ENCODE peak calls at places on chromosome X, in four cellular contexts. One of them, this sample, is unnamed.

GRCh38 chrX:519741-520140 is 110.8 kb upstream of the SHOX start:
- DNase-seq in right cardiac atrium: no peak
- DNase-seq in CD8-positive, alpha-beta memory T cell: no peak
- DNase-seq in tibial artery: no peak
- DNase-seq in this sample: no peak

GRCh38 chrX:39764441-39764914 is 333.3 kb downstream of the BCOR start:
- DNase-seq in right cardiac atrium: no peak
- DNase-seq in CD8-positive, alpha-beta memory T cell: no peak
- DNase-seq in tibial artery: no peak
- DNase-seq in this sample: no peak

GRCh38 chrX:47539860-47540259 is 21.1 kb upstream of the ARAF start:
- DNase-seq in right cardiac atrium: no peak
- DNase-seq in CD8-positive, alpha-beta memory T cell: no peak
- DNase-seq in tibial artery: no peak
- DNase-seq in this sample: no peak

GRCh38 chrX:49756692-49757091 is 60.9 kb upstream of the PAGE1 start:
- DNase-seq in right cardiac atrium: no peak
- DNase-seq in CD8-positive, alpha-beta memory T cell: no peak
- DNase-seq in tibial artery: no peak
- DNase-seq in this sample: no peak

GRCh38 chrX:151176351-151176750 is at the start of gene GPR50:
- DNase-seq in right cardiac atrium: no peak
- DNase-seq in CD8-positive, alpha-beta memory T cell: no peak
- DNase-seq in tibial artery: no peak
- DNase-seq in this sample: no peak

GRCh38 chrX:114959729-114960128 is 57.7 kb downstream of the IL13RA2 start:
- DNase-seq in right cardiac atrium: no peak
- DNase-seq in CD8-positive, alpha-beta memory T cell: no peak
- DNase-seq in tibial artery: no peak
- DNase-seq in this sample: no peak

GRCh38 chrX:38212246-38212645 is 8.4 kb downstream of the SRPX start:
- DNase-seq in right cardiac atrium: no peak
- DNase-seq in CD8-positive, alpha-beta memory T cell: no peak
- DNase-seq in tibial artery: no peak
- DNase-seq in this sample: no peak

GRCh38 chrX:96692454-96692853 is 7.8 kb downstream of the DIAPH2 start:
- DNase-seq in right cardiac atrium: no peak
- DNase-seq in CD8-positive, alpha-beta memory T cell: no peak
- DNase-seq in tibial artery: no peak
- DNase-seq in this sample: no peak

GRCh38 chrX:80807606-80808159 is 2.0 kb downstream of the BRWD3 start:
- DNase-seq in right cardiac atrium: no peak
- DNase-seq in CD8-positive, alpha-beta memory T cell: no peak
- DNase-seq in tibial artery: no peak
- DNase-seq in this sample: no peak

GRCh38 chrX:10576777-10577444 is 43.5 kb downstream of the MID1 start:
- DNase-seq in right cardiac atrium: peak; percentile 64
- DNase-seq in CD8-positive, alpha-beta memory T cell: no peak
- DNase-seq in tibial artery: no peak
- DNase-seq in this sample: no peak

GRCh38 chrX:10579753-10580060 is 40.7 kb downstream of the MID1 start:
- DNase-seq in right cardiac atrium: no peak
- DNase-seq in CD8-positive, alpha-beta memory T cell: no peak
- DNase-seq in tibial artery: no peak
- DNase-seq in this sample: no peak

GRCh38 chrX:10577863-10578262 is 42.5 kb downstream of the MID1 start:
- DNase-seq in right cardiac atrium: no peak
- DNase-seq in CD8-positive, alpha-beta memory T cell: no peak
- DNase-seq in tibial artery: no peak
- DNase-seq in this sample: no peak

GRCh38 chrX:10582215-10582733 is 38.1 kb downstream of the MID1 start:
- DNase-seq in right cardiac atrium: no peak
- DNase-seq in CD8-positive, alpha-beta memory T cell: no peak
- DNase-seq in tibial artery: no peak
- DNase-seq in this sample: no peak

GRCh38 chrX:10579018-10579752 is 41.2 kb downstream of the MID1 start:
- DNase-seq in right cardiac atrium: no peak
- DNase-seq in CD8-positive, alpha-beta memory T cell: no peak
- DNase-seq in tibial artery: no peak
- DNase-seq in this sample: no peak
- H3K4me1 ChIP-seq in right cardiac atrium: peaks cover 2% of the 10 kb centered on the region
- H3K4me1 ChIP-seq in CD8-positive, alpha-beta memory T cell: no peaks in the 10 kb centered on the region
- H3K4me1 ChIP-seq in tibial artery: no peaks in the 10 kb centered on the region
- H3K4me1 ChIP-seq in this sample: no peaks in the 10 kb centered on the region

DNA sequence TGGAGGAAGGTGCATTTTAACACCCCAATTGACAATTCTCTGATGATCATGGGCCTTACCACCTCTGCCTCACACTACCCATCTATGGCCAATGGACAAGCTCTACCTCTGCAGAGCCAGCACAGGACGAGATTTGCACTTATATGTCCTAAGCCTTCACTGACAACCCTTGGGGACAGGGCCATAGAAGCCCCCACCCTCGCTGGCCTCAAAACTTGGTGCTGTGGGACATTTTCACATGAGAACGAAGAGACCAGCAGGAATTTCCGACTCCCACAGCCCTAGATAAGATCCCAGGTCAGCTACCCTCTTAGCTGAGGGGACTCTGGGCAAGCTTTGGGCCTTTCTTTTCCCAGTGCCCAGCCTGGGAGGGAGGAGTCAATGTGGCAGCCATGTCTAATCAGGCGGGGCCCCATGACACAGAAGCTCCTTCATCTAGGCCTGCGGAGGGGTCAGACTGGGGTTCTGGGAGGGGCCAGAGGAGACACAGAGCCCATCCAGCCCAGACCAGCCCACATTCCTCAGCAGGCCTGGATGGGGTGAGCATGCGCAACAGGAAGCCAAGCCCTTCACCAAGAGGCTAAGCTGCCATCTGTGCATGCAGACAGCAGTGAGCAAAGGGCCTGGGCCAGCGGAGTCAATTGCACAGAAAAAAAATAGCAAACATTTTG is 12.1 kb downstream of the PJA1 start:
- DNase-seq in right cardiac atrium: peak; percentile 84
- DNase-seq in CD8-positive, alpha-beta memory T cell: no peak
- DNase-seq in tibial artery: no peak
- DNase-seq in this sample: no peak
- H3K4me1 ChIP-seq in right cardiac atrium: peaks cover 2% of the 10 kb centered on the region
- H3K4me1 ChIP-seq in CD8-positive, alpha-beta memory T cell: no peaks in the 10 kb centered on the region
- H3K4me1 ChIP-seq in tibial artery: no peaks in the 10 kb centered on the region
- H3K4me1 ChIP-seq in this sample: peaks cover 3% of the 10 kb centered on the region

GRCh38 chrX:45329217-45329616 is 128.5 kb upstream of the DIPK2B start:
- DNase-seq in right cardiac atrium: no peak
- DNase-seq in CD8-positive, alpha-beta memory T cell: no peak
- DNase-seq in tibial artery: no peak
- DNase-seq in this sample: no peak
- H3K4me1 ChIP-seq in right cardiac atrium: no peaks in the 10 kb centered on the region
- H3K4me1 ChIP-seq in CD8-positive, alpha-beta memory T cell: no peaks in the 10 kb centered on the region
- H3K4me1 ChIP-seq in tibial artery: no peaks in the 10 kb centered on the region
- H3K4me1 ChIP-seq in this sample: no peaks in the 10 kb centered on the region

DNA sequence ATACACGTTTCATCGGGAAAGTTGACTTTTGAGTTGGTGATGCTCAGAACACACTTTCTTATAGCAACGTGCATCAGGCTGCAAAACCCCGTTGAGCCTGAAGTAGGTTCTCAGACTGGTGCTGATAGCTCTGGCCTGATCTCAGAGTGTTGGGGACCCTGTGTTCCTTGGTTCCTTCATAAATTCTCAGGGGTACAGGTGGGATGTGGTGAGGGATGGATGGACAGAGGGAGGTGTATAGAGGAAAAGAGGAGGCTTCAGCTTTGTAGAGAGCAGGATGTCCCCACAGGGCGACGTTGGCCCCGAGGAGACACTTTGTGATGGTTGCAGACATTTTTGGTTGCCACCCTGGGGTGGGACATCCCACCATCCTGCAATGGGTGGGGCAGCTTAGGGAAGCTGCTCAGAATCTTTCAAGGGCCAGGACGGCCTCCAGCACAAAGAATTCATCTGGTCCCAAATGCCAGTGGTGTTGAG is 2.5 kb downstream of the CD99 start:
- DNase-seq in right cardiac atrium: no peak
- DNase-seq in CD8-positive, alpha-beta memory T cell: no peak
- DNase-seq in tibial artery: no peak
- DNase-seq in this sample: no peak
- H3K4me1 ChIP-seq in right cardiac atrium: peaks cover 28% of the 10 kb centered on the region
- H3K4me1 ChIP-seq in CD8-positive, alpha-beta memory T cell: peaks cover 57% of the 10 kb centered on the region
- H3K4me1 ChIP-seq in tibial artery: peaks cover 59% of the 10 kb centered on the region
- H3K4me1 ChIP-seq in this sample: peaks cover 3% of the 10 kb centered on the region

GRCh38 chrX:71098951-71099506 is 3.4 kb downstream of the FOXO4 start:
- DNase-seq in right cardiac atrium: no peak
- DNase-seq in CD8-positive, alpha-beta memory T cell: no peak
- DNase-seq in tibial artery: no peak
- DNase-seq in this sample: no peak

GRCh38 chrX:71095971-71096701 is 485 bp downstream of the FOXO4 start:
- DNase-seq in right cardiac atrium: no peak
- DNase-seq in CD8-positive, alpha-beta memory T cell: peak; percentile 43
- DNase-seq in tibial artery: no peak
- DNase-seq in this sample: no peak

GRCh38 chrX:71099736-71100135 is 4.1 kb downstream of the FOXO4 start:
- DNase-seq in right cardiac atrium: no peak
- DNase-seq in CD8-positive, alpha-beta memory T cell: no peak
- DNase-seq in tibial artery: no peak
- DNase-seq in this sample: no peak

GRCh38 chrX:71096702-71097032 is 1.0 kb downstream of the FOXO4 start:
- DNase-seq in right cardiac atrium: no peak
- DNase-seq in CD8-positive, alpha-beta memory T cell: no peak
- DNase-seq in tibial artery: no peak
- DNase-seq in this sample: no peak

GRCh38 chrX:71098302-71098701 is 2.7 kb downstream of the FOXO4 start:
- DNase-seq in right cardiac atrium: peak; percentile 86
- DNase-seq in CD8-positive, alpha-beta memory T cell: peak; percentile 86
- DNase-seq in tibial artery: peak; percentile 60
- DNase-seq in this sample: no peak
- H3K4me1 ChIP-seq in right cardiac atrium: peaks cover 5% of the 10 kb centered on the region
- H3K4me1 ChIP-seq in CD8-positive, alpha-beta memory T cell: peaks cover 43% of the 10 kb centered on the region
- H3K4me1 ChIP-seq in tibial artery: peaks cover 13% of the 10 kb centered on the region
- H3K4me1 ChIP-seq in this sample: peaks cover 4% of the 10 kb centered on the region

GRCh38 chrX:9318761-9319160 is 146.1 kb upstream of the TBL1X start:
- DNase-seq in right cardiac atrium: no peak
- DNase-seq in CD8-positive, alpha-beta memory T cell: no peak
- DNase-seq in tibial artery: no peak
- DNase-seq in this sample: no peak
- H3K4me1 ChIP-seq in right cardiac atrium: no peaks in the 10 kb centered on the region
- H3K4me1 ChIP-seq in CD8-positive, alpha-beta memory T cell: peaks cover 12% of the 10 kb centered on the region
- H3K4me1 ChIP-seq in tibial artery: no peaks in the 10 kb centered on the region
- H3K4me1 ChIP-seq in this sample: no peaks in the 10 kb centered on the region

DNA sequence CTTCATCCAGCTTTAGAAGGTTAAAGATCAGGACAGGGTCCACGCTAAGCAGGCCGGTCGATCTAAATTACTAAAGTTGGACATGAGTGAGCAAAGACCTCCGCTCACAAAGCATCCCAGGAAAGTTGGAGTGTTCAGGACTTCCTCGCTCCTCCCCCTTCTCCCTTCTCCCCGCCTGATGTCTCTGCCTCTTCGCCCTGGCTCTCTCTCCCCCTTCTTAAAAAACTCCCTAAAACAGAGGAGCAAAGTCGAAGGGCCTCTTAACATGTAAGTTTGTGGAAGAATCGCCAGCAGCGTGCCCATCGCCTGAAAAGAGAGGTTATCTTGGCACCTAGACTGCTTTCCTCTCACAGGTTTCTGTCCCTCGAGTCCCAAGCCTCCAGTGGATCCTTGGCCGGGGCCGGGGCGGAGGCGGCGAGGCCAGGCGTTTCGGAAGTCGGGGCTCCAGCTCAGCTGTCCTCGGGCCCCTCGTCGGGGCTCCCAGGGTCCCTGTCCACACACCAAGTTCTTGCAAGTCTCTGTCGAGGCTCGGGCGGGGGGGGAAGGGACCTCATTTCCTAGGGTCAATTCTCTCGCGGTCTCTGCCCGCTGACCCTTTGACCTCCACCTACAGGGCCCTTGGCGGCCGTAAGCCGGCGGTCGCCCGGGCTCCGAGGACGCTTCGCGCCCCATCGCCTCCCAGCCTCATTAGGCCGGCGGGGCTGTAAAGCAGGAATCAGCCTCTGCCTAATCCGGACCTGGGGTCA is 7.6 kb downstream of the ZIC3 start:
- DNase-seq in right cardiac atrium: no peak
- DNase-seq in CD8-positive, alpha-beta memory T cell: no peak
- DNase-seq in tibial artery: no peak
- DNase-seq in this sample: no peak
- H3K4me1 ChIP-seq in right cardiac atrium: no peaks in the 10 kb centered on the region
- H3K4me1 ChIP-seq in CD8-positive, alpha-beta memory T cell: no peaks in the 10 kb centered on the region
- H3K4me1 ChIP-seq in tibial artery: peaks cover 10% of the 10 kb centered on the region
- H3K4me1 ChIP-seq in this sample: no peaks in the 10 kb centered on the region

GRCh38 chrX:109707322-109707721 is 25.7 kb downstream of the ACSL4 start:
- DNase-seq in right cardiac atrium: no peak
- DNase-seq in CD8-positive, alpha-beta memory T cell: no peak
- DNase-seq in tibial artery: no peak
- DNase-seq in this sample: no peak

GRCh38 chrX:109704563-109704962 is 28.5 kb downstream of the ACSL4 start:
- DNase-seq in right cardiac atrium: no peak
- DNase-seq in CD8-positive, alpha-beta memory T cell: no peak
- DNase-seq in tibial artery: no peak
- DNase-seq in this sample: no peak

GRCh38 chrX:109714340-109714958 is 18.6 kb downstream of the ACSL4 start:
- DNase-seq in right cardiac atrium: no peak
- DNase-seq in CD8-positive, alpha-beta memory T cell: no peak
- DNase-seq in tibial artery: no peak
- DNase-seq in this sample: no peak

GRCh38 chrX:109709129-109709631 is 23.9 kb downstream of the ACSL4 start:
- DNase-seq in right cardiac atrium: no peak
- DNase-seq in CD8-positive, alpha-beta memory T cell: no peak
- DNase-seq in tibial artery: no peak
- DNase-seq in this sample: no peak

GRCh38 chrX:109710181-109710580 is 22.9 kb downstream of the ACSL4 start:
- DNase-seq in right cardiac atrium: no peak
- DNase-seq in CD8-positive, alpha-beta memory T cell: no peak
- DNase-seq in tibial artery: no peak
- DNase-seq in this sample: no peak
- H3K4me1 ChIP-seq in right cardiac atrium: peaks cover 1% of the 10 kb centered on the region
- H3K4me1 ChIP-seq in CD8-positive, alpha-beta memory T cell: peaks cover 15% of the 10 kb centered on the region
- H3K4me1 ChIP-seq in tibial artery: no peaks in the 10 kb centered on the region
- H3K4me1 ChIP-seq in this sample: no peaks in the 10 kb centered on the region

GRCh38 chrX:107750263-107750662 is 25.3 kb downstream of the TSC22D3 start:
- DNase-seq in right cardiac atrium: no peak
- DNase-seq in CD8-positive, alpha-beta memory T cell: no peak
- DNase-seq in tibial artery: no peak
- DNase-seq in this sample: no peak

GRCh38 chrX:107751127-107751526 is 24.5 kb downstream of the TSC22D3 start:
- DNase-seq in right cardiac atrium: no peak
- DNase-seq in CD8-positive, alpha-beta memory T cell: no peak
- DNase-seq in tibial artery: no peak
- DNase-seq in this sample: no peak

GRCh38 chrX:107752037-107752436 is 23.6 kb downstream of the TSC22D3 start:
- DNase-seq in right cardiac atrium: no peak
- DNase-seq in CD8-positive, alpha-beta memory T cell: no peak
- DNase-seq in tibial artery: no peak
- DNase-seq in this sample: no peak

GRCh38 chrX:107747596-107748161 is 27.9 kb downstream of the TSC22D3 start:
- DNase-seq in right cardiac atrium: no peak
- DNase-seq in CD8-positive, alpha-beta memory T cell: no peak
- DNase-seq in tibial artery: peak; percentile 31
- DNase-seq in this sample: no peak

GRCh38 chrX:107748490-107748889 is 27.1 kb downstream of the TSC22D3 start:
- DNase-seq in right cardiac atrium: no peak
- DNase-seq in CD8-positive, alpha-beta memory T cell: no peak
- DNase-seq in tibial artery: no peak
- DNase-seq in this sample: no peak
- H3K4me1 ChIP-seq in right cardiac atrium: peaks cover 38% of the 10 kb centered on the region
- H3K4me1 ChIP-seq in CD8-positive, alpha-beta memory T cell: peaks cover 3% of the 10 kb centered on the region
- H3K4me1 ChIP-seq in tibial artery: peaks cover 2% of the 10 kb centered on the region
- H3K4me1 ChIP-seq in this sample: peaks cover 2% of the 10 kb centered on the region

This sample was measured in iPS DF 6.9.